ENCODE peak calls at places on chromosomes 2 and 18, in four cellular contexts. One of them, this sample, is unnamed.

GRCh38 chr2:54496920-54497319 is 40.8 kb downstream of the SPTBN1 start:
- DNase-seq in cardiac fibroblast: no peak
- DNase-seq in upper lobe of right lung: no peak
- DNase-seq in fibroblast of pulmonary artery: no peak
- DNase-seq in this sample: no peak

GRCh38 chr2:15640291-15640711 is 48.6 kb downstream of the DDX1 start:
- DNase-seq in cardiac fibroblast: peak; percentile 90
- DNase-seq in upper lobe of right lung: no peak
- DNase-seq in fibroblast of pulmonary artery: peak; percentile 92
- DNase-seq in this sample: peak; percentile 82

GRCh38 chr2:105888625-105889024 is 143.9 kb downstream of the NCK2 start:
- DNase-seq in cardiac fibroblast: peak; percentile 48
- DNase-seq in upper lobe of right lung: no peak
- DNase-seq in fibroblast of pulmonary artery: no peak
- DNase-seq in this sample: peak; percentile 24

GRCh38 chr18:76993573-76993972 is 139.0 kb downstream of the MBP start:
- DNase-seq in cardiac fibroblast: no peak
- DNase-seq in upper lobe of right lung: no peak
- DNase-seq in fibroblast of pulmonary artery: no peak
- DNase-seq in this sample: no peak

GRCh38 chr2:101380376-101380775 is 6.9 kb downstream of the CREG2 start:
- DNase-seq in cardiac fibroblast: peak; percentile 94
- DNase-seq in upper lobe of right lung: no peak
- DNase-seq in fibroblast of pulmonary artery: peak; percentile 66
- DNase-seq in this sample: peak; percentile 17

GRCh38 chr2:33064349-33064801 is 117.6 kb downstream of the LTBP1 start:
- DNase-seq in cardiac fibroblast: no peak
- DNase-seq in upper lobe of right lung: no peak
- DNase-seq in fibroblast of pulmonary artery: peak; percentile 55
- DNase-seq in this sample: no peak

GRCh38 chr18:75407468-75408437 is 19.8 kb downstream of the SMIM21 start:
- DNase-seq in cardiac fibroblast: peak; percentile 57
- DNase-seq in upper lobe of right lung: no peak
- DNase-seq in fibroblast of pulmonary artery: peak; percentile 7
- DNase-seq in this sample: no peak

GRCh38 chr18:49459404-49460171 is 857 bp downstream of the DYM start:
- DNase-seq in cardiac fibroblast: peak; percentile 40
- DNase-seq in upper lobe of right lung: no peak
- DNase-seq in fibroblast of pulmonary artery: no peak
- DNase-seq in this sample: peak; percentile 16

GRCh38 chr2:117299451-117299850 is 515.0 kb upstream of the DDX18 start:
- DNase-seq in cardiac fibroblast: no peak
- DNase-seq in upper lobe of right lung: no peak
- DNase-seq in fibroblast of pulmonary artery: no peak
- DNase-seq in this sample: no peak

GRCh38 chr2:25587361-25587760 is 86.0 kb downstream of the DTNB start:
- DNase-seq in cardiac fibroblast: peak; percentile 66
- DNase-seq in upper lobe of right lung: no peak
- DNase-seq in fibroblast of pulmonary artery: peak; percentile 18
- DNase-seq in this sample: peak; percentile 24

GRCh38 chr18:10751711-10752110 is 225.9 kb downstream of the NAPG start:
- DNase-seq in cardiac fibroblast: no peak
- DNase-seq in upper lobe of right lung: no peak
- DNase-seq in fibroblast of pulmonary artery: no peak
- DNase-seq in this sample: no peak

GRCh38 chr18:30175621-30176225 is 866.8 kb downstream of the DSC3 start:
- DNase-seq in cardiac fibroblast: no peak
- DNase-seq in upper lobe of right lung: no peak
- DNase-seq in fibroblast of pulmonary artery: no peak
- DNase-seq in this sample: no peak

GRCh38 chr2:132489150-132489549 is 72.5 kb downstream of the GPR39 start:
- DNase-seq in cardiac fibroblast: peak; percentile 30
- DNase-seq in upper lobe of right lung: no peak
- DNase-seq in fibroblast of pulmonary artery: peak; percentile 12
- DNase-seq in this sample: no peak

GRCh38 chr18:50162486-50163304 is 32.3 kb downstream of the MYO5B start:
- DNase-seq in cardiac fibroblast: no peak
- DNase-seq in upper lobe of right lung: no peak
- DNase-seq in fibroblast of pulmonary artery: no peak
- DNase-seq in this sample: peak; percentile 26

GRCh38 chr18:77004555-77005380 is 127.8 kb downstream of the MBP start:
- DNase-seq in cardiac fibroblast: no peak
- DNase-seq in upper lobe of right lung: peak; percentile 66
- DNase-seq in fibroblast of pulmonary artery: no peak
- DNase-seq in this sample: no peak

GRCh38 chr18:8952796-8953760 is 149.4 kb upstream of the NDUFV2 start:
- DNase-seq in cardiac fibroblast: peak; percentile 93
- DNase-seq in upper lobe of right lung: no peak
- DNase-seq in fibroblast of pulmonary artery: peak; percentile 88
- DNase-seq in this sample: peak; percentile 77

GRCh38 chr2:86794866-86795265 is 4.2 kb upstream of the CD8A start:
- DNase-seq in cardiac fibroblast: no peak
- DNase-seq in upper lobe of right lung: no peak
- DNase-seq in fibroblast of pulmonary artery: no peak
- DNase-seq in this sample: no peak

GRCh38 chr2:332592-332991 is 44.7 kb upstream of the ALKAL2 start:
- DNase-seq in cardiac fibroblast: no peak
- DNase-seq in upper lobe of right lung: no peak
- DNase-seq in fibroblast of pulmonary artery: no peak
- DNase-seq in this sample: peak; percentile 35
- TF ChIP-seq CTCF in cardiac fibroblast: no peak
- TF ChIP-seq CTCF in upper lobe of right lung: no peak
- TF ChIP-seq CTCF in fibroblast of pulmonary artery: no peak
- TF ChIP-seq CTCF in this sample: peak; percentile 70

DNA sequence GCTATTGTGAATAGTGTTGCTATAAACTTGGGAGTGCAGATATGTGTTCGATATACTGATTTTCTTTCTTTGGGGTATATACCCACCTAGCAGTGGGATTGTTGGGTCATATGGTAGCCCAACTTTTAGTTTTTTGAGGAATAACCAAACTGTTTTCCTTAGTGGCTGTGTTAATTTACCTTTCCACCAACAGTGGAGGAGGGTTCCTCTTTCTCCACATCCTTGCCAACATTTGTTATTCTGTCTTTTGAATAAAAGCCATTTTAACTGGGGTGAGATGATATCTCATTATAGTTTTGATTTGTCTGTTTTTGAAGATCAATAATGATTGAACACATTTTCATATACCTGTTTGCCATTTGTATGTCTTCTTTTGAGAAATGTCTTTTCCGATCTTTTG is 282.0 kb upstream of the SESTD1 start:
- DNase-seq in cardiac fibroblast: no peak
- DNase-seq in upper lobe of right lung: no peak
- DNase-seq in fibroblast of pulmonary artery: no peak
- DNase-seq in this sample: no peak
- TF ChIP-seq CTCF in cardiac fibroblast: no peak
- TF ChIP-seq CTCF in upper lobe of right lung: no peak
- TF ChIP-seq CTCF in fibroblast of pulmonary artery: no peak
- TF ChIP-seq CTCF in this sample: no peak

GRCh38 chr2:239277401-239278085 is 123.3 kb downstream of the HDAC4 start:
- DNase-seq in cardiac fibroblast: no peak
- DNase-seq in upper lobe of right lung: peak; percentile 53
- DNase-seq in fibroblast of pulmonary artery: no peak
- DNase-seq in this sample: no peak

GRCh38 chr2:239275037-239275685 is 125.7 kb downstream of the HDAC4 start:
- DNase-seq in cardiac fibroblast: peak; percentile 98
- DNase-seq in upper lobe of right lung: peak; percentile 84
- DNase-seq in fibroblast of pulmonary artery: peak; percentile 96
- DNase-seq in this sample: peak; percentile 87

GRCh38 chr2:239275871-239276812 is 124.7 kb downstream of the HDAC4 start:
- DNase-seq in cardiac fibroblast: peak; percentile 76
- DNase-seq in upper lobe of right lung: peak; percentile 67
- DNase-seq in fibroblast of pulmonary artery: peak; percentile 26
- DNase-seq in this sample: no peak

GRCh38 chr2:239278361-239278760 is 122.5 kb downstream of the HDAC4 start:
- DNase-seq in cardiac fibroblast: no peak
- DNase-seq in upper lobe of right lung: peak; percentile 10
- DNase-seq in fibroblast of pulmonary artery: no peak
- DNase-seq in this sample: no peak

DNA sequence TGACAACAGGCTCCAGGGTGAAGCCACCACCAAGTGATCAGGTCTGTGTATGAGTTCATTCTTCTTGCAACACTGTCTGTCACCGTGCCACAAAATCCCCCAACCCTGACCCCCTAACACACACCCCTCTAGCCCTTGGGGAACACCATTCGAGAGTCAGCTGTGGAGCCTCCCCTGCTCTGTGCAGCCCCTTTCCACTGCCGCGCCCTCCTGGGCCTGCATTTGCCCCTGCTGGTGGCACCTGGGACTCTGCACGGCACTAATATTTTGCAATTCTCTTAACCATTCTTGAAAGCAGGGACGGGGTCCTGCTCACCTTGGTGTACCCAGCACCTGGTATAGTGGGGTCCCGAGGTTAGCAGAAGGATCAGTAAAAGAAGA is 124.0 kb downstream of the HDAC4 start:
- DNase-seq in cardiac fibroblast: no peak
- DNase-seq in upper lobe of right lung: no peak
- DNase-seq in fibroblast of pulmonary artery: no peak
- DNase-seq in this sample: no peak
- TF ChIP-seq CTCF in cardiac fibroblast: no peak
- TF ChIP-seq CTCF in upper lobe of right lung: no peak
- TF ChIP-seq CTCF in fibroblast of pulmonary artery: no peak
- TF ChIP-seq CTCF in this sample: no peak

GRCh38 chr2:174035981-174036742 is 71.0 kb upstream of the SP3 start:
- DNase-seq in cardiac fibroblast: peak; percentile 81
- DNase-seq in upper lobe of right lung: no peak
- DNase-seq in fibroblast of pulmonary artery: peak; percentile 62
- DNase-seq in this sample: peak; percentile 61
- TF ChIP-seq CTCF in cardiac fibroblast: peak; percentile 54
- TF ChIP-seq CTCF in upper lobe of right lung: peak; percentile 37
- TF ChIP-seq CTCF in fibroblast of pulmonary artery: peak; percentile 29
- TF ChIP-seq CTCF in this sample: peak; percentile 26

DNA sequence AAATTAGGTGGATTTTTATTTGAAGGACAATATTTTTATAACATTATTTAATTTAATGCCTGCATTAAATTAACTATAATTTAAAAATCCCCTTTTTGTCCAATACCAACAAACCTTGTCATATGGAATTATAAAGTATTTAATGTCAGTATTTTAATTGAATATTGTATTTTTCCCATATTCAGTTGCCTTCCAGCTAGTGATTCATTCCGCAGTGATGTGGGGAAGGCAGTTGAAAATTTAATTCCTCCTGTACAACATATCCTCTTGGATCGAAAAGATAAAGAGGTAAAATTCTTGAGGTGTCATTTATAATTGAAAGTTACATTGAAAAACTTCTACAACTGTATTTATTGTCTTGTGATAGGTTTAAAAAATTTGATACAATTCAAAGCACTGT is 40.4 kb downstream of the WDR7 start:
- DNase-seq in cardiac fibroblast: no peak
- DNase-seq in upper lobe of right lung: no peak
- DNase-seq in fibroblast of pulmonary artery: no peak
- DNase-seq in this sample: no peak
- TF ChIP-seq CTCF in cardiac fibroblast: no peak
- TF ChIP-seq CTCF in upper lobe of right lung: no peak
- TF ChIP-seq CTCF in fibroblast of pulmonary artery: no peak
- TF ChIP-seq CTCF in this sample: no peak

GRCh38 chr2:235780410-235780809 is 286.6 kb downstream of the AGAP1 start:
- DNase-seq in cardiac fibroblast: no peak
- DNase-seq in upper lobe of right lung: no peak
- DNase-seq in fibroblast of pulmonary artery: no peak
- DNase-seq in this sample: no peak

GRCh38 chr2:235776531-235776930 is 282.7 kb downstream of the AGAP1 start:
- DNase-seq in cardiac fibroblast: no peak
- DNase-seq in upper lobe of right lung: no peak
- DNase-seq in fibroblast of pulmonary artery: no peak
- DNase-seq in this sample: no peak

GRCh38 chr2:235774153-235774552 is 280.3 kb downstream of the AGAP1 start:
- DNase-seq in cardiac fibroblast: no peak
- DNase-seq in upper lobe of right lung: no peak
- DNase-seq in fibroblast of pulmonary artery: no peak
- DNase-seq in this sample: no peak

DNA sequence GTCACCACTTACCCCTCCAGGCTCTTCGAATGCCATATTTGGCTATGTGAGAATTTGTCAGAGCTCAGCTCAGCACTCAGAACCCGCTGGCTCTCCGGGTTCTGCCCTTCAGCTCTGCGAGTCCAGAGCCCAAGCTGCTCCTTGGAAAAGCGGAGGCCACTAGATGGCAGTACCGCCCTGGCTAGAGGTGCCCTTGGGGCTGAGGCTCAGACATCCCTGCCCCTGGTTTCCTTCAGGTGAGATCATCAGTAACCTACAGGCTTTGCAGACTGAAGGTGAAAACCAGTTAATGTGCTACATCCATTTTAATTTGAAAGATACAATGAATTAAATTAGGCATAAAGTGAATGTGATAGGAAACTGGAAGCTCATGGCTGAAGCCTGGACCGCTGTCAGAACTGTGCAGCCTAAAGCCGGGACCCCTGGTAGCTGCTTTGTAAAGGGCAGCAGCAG is 285.6 kb downstream of the AGAP1 start:
- DNase-seq in cardiac fibroblast: peak; percentile 73
- DNase-seq in upper lobe of right lung: peak; percentile 79
- DNase-seq in fibroblast of pulmonary artery: peak; percentile 74
- DNase-seq in this sample: peak; percentile 85
- TF ChIP-seq CTCF in cardiac fibroblast: peak; percentile 91
- TF ChIP-seq CTCF in upper lobe of right lung: peak; percentile 76
- TF ChIP-seq CTCF in fibroblast of pulmonary artery: peak; percentile 97
- TF ChIP-seq CTCF in this sample: peak; percentile 92

GRCh38 chr2:230434677-230435324 is 18.8 kb downstream of the SP100 start:
- DNase-seq in cardiac fibroblast: peak; percentile 51
- DNase-seq in upper lobe of right lung: no peak
- DNase-seq in fibroblast of pulmonary artery: no peak
- DNase-seq in this sample: no peak
- TF ChIP-seq CTCF in cardiac fibroblast: no peak
- TF ChIP-seq CTCF in upper lobe of right lung: no peak
- TF ChIP-seq CTCF in fibroblast of pulmonary artery: no peak
- TF ChIP-seq CTCF in this sample: no peak